ENCODE peak calls at places on chromosomes 5 and 9, in four cellular contexts. B is H1; Z is CD8-positive, alpha-beta T cell; X is Peyer's patch. D is an unnamed sample.

GRCh38 chr9:38339087-38339486 is 53.4 kb upstream of the ALDH1B1 start:
- DNase-seq in X (no peak), B (no peak), Z (no peak), D (no peak)

GRCh38 chr5:83071286-83071685 is 5.9 kb downstream of the TMEM167A start:
- DNase-seq in B (no peak), X (no peak), Z (no peak), D (no peak)

GRCh38 chr9:2859776-2860379 is 16.0 kb upstream of the PUM3 start:
- DNase-seq in B (peak), Z (no peak), X (peak), D (no peak)

GRCh38 chr9:136759436-136760325 is 1.6 kb upstream of the LCN8 start:
- DNase-seq in Z (no peak), X (no peak), B (no peak), D (no peak)

GRCh38 chr5:35660451-35660850 is 42.8 kb downstream of the SPEF2 start:
- DNase-seq in B (no peak), X (no peak), Z (no peak), D (no peak)

GRCh38 chr9:100324594-100325200 is 28.0 kb downstream of the TEX10 start:
- DNase-seq in Z (no peak), B (no peak), X (no peak), D (no peak)

GRCh38 chr5:74665823-74666222 is 19.2 kb upstream of the HEXB start:
- DNase-seq in Z (no peak), B (no peak), X (no peak), D (no peak)

GRCh38 chr5:118857700-118858099 is 130.6 kb downstream of the DTWD2 start:
- DNase-seq in X (no peak), Z (no peak), B (no peak), D (no peak)

GRCh38 chr5:18048449-18048848 is 414.2 kb downstream of the TAF11L14 start:
- DNase-seq in Z (no peak), X (no peak), B (no peak), D (no peak)

DNA sequence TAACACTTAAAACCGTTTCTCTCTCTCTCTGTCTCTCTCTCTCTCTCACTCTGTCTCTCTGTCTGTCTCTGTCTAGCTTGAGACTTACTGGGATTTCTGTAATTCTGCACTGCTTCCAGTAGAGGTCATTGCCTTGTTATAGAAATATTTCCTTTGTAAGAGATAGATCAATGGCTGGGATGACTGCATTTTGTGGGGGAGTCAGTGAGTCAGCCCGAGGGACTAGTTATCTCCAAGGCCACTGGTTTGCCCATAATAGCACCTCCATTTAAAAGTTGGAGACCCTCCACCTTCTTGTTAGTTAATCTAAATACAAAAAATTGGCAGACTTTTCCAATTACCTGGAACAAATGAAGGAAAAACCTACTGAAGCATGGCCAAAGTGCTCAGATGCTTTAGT is 547.2 kb downstream of the LRRC70 start:
- DNase-seq in Z (no peak), B (peak), X (no peak), D (no peak)
- TF ChIP-seq CTCF in Z (no peak), B (no peak), X (no peak), D (no peak)

GRCh38 chr5:173396311-173396993 is 68.2 kb upstream of the STC2 start:
- DNase-seq in X (no peak), B (peak), Z (no peak), D (no peak)
- TF ChIP-seq CTCF in X (no peak), B (peak), Z (no peak), D (no peak)

GRCh38 chr9:34048730-34049629 is at the start of gene UBAP2:
- DNase-seq in Z (peak), X (peak), B (peak), D (peak)
- TF ChIP-seq CTCF in Z (no peak), X (no peak), B (no peak), D (no peak)

DNA sequence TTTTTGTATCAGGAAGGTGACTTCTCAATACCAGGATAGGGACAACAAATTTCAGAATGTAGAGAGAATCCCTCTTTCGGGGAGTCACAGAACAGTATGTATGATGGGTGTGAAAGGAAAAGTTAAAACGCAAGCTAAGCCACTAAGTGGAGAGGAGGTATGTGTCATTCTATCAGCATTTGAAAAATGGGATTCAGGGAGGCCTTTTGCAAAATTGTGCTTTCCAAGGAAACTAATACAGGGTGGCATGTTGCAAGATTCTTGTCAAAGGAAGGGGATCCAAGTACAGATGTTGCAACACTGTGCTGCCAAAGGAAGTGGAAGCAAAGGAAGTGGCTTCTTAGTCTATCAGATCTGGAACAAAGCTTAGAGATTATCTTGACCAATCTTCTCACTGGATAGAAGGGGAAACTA is 12.6 kb upstream of the TNIP1 start:
- DNase-seq in B (no peak), X (no peak), Z (no peak), D (peak)
- TF ChIP-seq CTCF in B (no peak), X (no peak), Z (no peak), D (no peak)